ENCODE peak calls at places on chromosomes 16 and 17, in four cellular contexts. W, F, I and B are unnamed samples.
A peak's percentile ranks its signal among the peaks of the same experiment; 100 is the strongest.

GRCh38 chr16:54282202-54282922 is 4.2 kb downstream of the IRX3 start:
- DNase-seq in I (peak; percentile 34), W (peak; percentile 45), F (no peak), B (peak; percentile 73)

GRCh38 chr17:66347661-66348604 is 45.5 kb downstream of the PRKCA start:
- DNase-seq in W (peak; percentile 60), F (no peak), I (peak; percentile 36), B (peak; percentile 42)

GRCh38 chr17:12744298-12744697 is 45.0 kb upstream of the ARHGAP44 start:
- DNase-seq in F (no peak), W (peak; percentile 81), I (no peak), B (peak; percentile 39)

GRCh38 chr17:58666858-58667267 is 25.0 kb downstream of the TEX14 start:
- DNase-seq in I (no peak), F (no peak), W (peak; percentile 25), B (no peak)

GRCh38 chr16:78444-79145 is 570 bp downstream of the MPG start:
- DNase-seq in W (peak; percentile 32), I (no peak), F (no peak), B (no peak)

GRCh38 chr16:68786685-68787418 is 49.8 kb downstream of the CDH1 start:
- DNase-seq in W (peak; percentile 26), F (no peak), I (peak; percentile 91), B (no peak)

GRCh38 chr16:55571191-55571897 is 4.9 kb downstream of the CAPNS2 start:
- DNase-seq in F (no peak), I (no peak), W (no peak), B (no peak)

GRCh38 chr17:46817151-46817900 is 1.2 kb downstream of the WNT3 start:
- DNase-seq in F (no peak), W (no peak), I (no peak), B (no peak)

GRCh38 chr16:77789646-77790370 is 1.4 kb downstream of the VAT1L start:
- DNase-seq in I (no peak), F (no peak), W (no peak), B (no peak)

GRCh38 chr16:89693931-89694783 is 7.3 kb downstream of the SPATA2L start:
- DNase-seq in W (no peak), F (no peak), I (no peak), B (no peak)

GRCh38 chr16:73228649-73229048 is 180.7 kb upstream of the ZFHX3 start:
- DNase-seq in W (peak; percentile 11), I (no peak), F (no peak), B (no peak)

GRCh38 chr16:71626018-71626857 is at the start of gene MARVELD3:
- DNase-seq in F (no peak), W (peak; percentile 81), I (peak; percentile 71), B (peak; percentile 99)

GRCh38 chr17:50056961-50057330 is 1.0 kb downstream of the ITGA3 start:
- DNase-seq in W (peak; percentile 56), I (peak; percentile 49), F (no peak), B (no peak)

GRCh38 chr16:68000450-68000849 is 1.2 kb upstream of the DPEP2 start:
- DNase-seq in W (no peak), I (no peak), F (no peak), B (no peak)

GRCh38 chr17:66982011-66982508 is 17.6 kb downstream of the CACNG4 start:
- DNase-seq in W (peak; percentile 44), F (no peak), I (no peak), B (no peak)

GRCh38 chr16:56525154-56525720 is 5.4 kb upstream of the BBS2 start:
- DNase-seq in F (no peak), I (no peak), W (no peak), B (no peak)

GRCh38 chr16:75710344-75710743 is 9.1 kb upstream of the DUXB start:
- DNase-seq in W (no peak), I (no peak), F (no peak), B (no peak)

GRCh38 chr16:69276143-69277115 is 34.7 kb upstream of the VPS4A start:
- DNase-seq in I (no peak), W (no peak), F (peak; percentile 36), B (no peak)

GRCh38 chr17:32998893-32999240 is 7.2 kb downstream of the SPACA3 start:
- DNase-seq in I (peak; percentile 56), F (no peak), W (peak; percentile 79), B (no peak)

GRCh38 chr16:1940273-1941161 is 2.5 kb downstream of the MSRB1 start:
- DNase-seq in F (no peak), W (no peak), I (no peak), B (no peak)

GRCh38 chr16:57600048-57600835 is 28.2 kb upstream of the ADGRG1 start:
- DNase-seq in I (peak; percentile 45), W (peak; percentile 76), F (peak; percentile 15), B (peak; percentile 88)

GRCh38 chr17:13537211-13537610 is 64.5 kb downstream of the HS3ST3A1 start:
- DNase-seq in I (no peak), W (no peak), F (no peak), B (no peak)

GRCh38 chr17:8004899-8005298 is 2.5 kb downstream of the GUCY2D start:
- DNase-seq in W (no peak), F (no peak), I (no peak), B (no peak)

GRCh38 chr16:28569968-28570752 is 16.4 kb downstream of the SGF29 start:
- DNase-seq in F (no peak), I (no peak), W (no peak), B (no peak)

GRCh38 chr16:88298166-88298881 is 84.4 kb upstream of the ZNF469 start:
- DNase-seq in W (no peak), I (peak; percentile 86), F (no peak), B (no peak)

GRCh38 chr16:57725077-57725953 is 10.3 kb upstream of the KATNB1 start:
- DNase-seq in F (no peak), I (no peak), W (no peak), B (no peak)

GRCh38 chr16:48277158-48277557 is 29.8 kb upstream of the ABCC11 start:
- DNase-seq in I (peak; percentile 31), W (peak; percentile 8), F (no peak), B (no peak)

GRCh38 chr16:88633684-88634140 is 4.7 kb upstream of the IL17C start:
- DNase-seq in F (no peak), W (peak; percentile 71), I (peak; percentile 24), B (peak; percentile 64)

GRCh38 chr17:73787721-73788051 is 143.4 kb upstream of the SDK2 start:
- DNase-seq in I (no peak), W (no peak), F (no peak), B (no peak)

GRCh38 chr17:9022553-9023388 is 1.5 kb downstream of the NTN1 start:
- DNase-seq in W (peak; percentile 9), F (no peak), I (peak; percentile 25), B (no peak)

GRCh38 chr17:40112718-40113109 is 9.1 kb upstream of the MSL1 start:
- DNase-seq in W (no peak), I (no peak), F (no peak), B (no peak)